ENCODE peak calls at places on chromosomes 13 and 19, in eight cellular contexts. One of them, this sample, is unnamed.

GRCh38 chr13:41019027-41019487 is at the start of gene ELF1:
- DNase-seq in cardiac septum: no peak
- DNase-seq in right atrium auricular region: no peak
- DNase-seq in EL: peak
- DNase-seq in NCI-H69: peak
- DNase-seq in T-helper 2 cell: peak
- DNase-seq in aorta: no peak
- DNase-seq in T-cell: peak
- DNase-seq in this sample: peak

GRCh38 chr19:5491565-5491964 is 36.3 kb downstream of the ZNRF4 start:
- DNase-seq in cardiac septum: no peak
- DNase-seq in right atrium auricular region: no peak
- DNase-seq in EL: no peak
- DNase-seq in NCI-H69: no peak
- DNase-seq in T-helper 2 cell: no peak
- DNase-seq in aorta: no peak
- DNase-seq in T-cell: no peak
- DNase-seq in this sample: no peak

GRCh38 chr19:42442833-42443232 is at the start of gene CXCL17:
- DNase-seq in cardiac septum: no peak
- DNase-seq in right atrium auricular region: no peak
- DNase-seq in EL: no peak
- DNase-seq in NCI-H69: peak
- DNase-seq in T-helper 2 cell: no peak
- DNase-seq in aorta: no peak
- DNase-seq in T-cell: no peak
- DNase-seq in this sample: no peak

GRCh38 chr13:50015263-50015662 is at the start of gene KCNRG:
- DNase-seq in cardiac septum: no peak
- DNase-seq in right atrium auricular region: no peak
- DNase-seq in EL: no peak
- DNase-seq in NCI-H69: no peak
- DNase-seq in T-helper 2 cell: no peak
- DNase-seq in aorta: no peak
- DNase-seq in T-cell: no peak
- DNase-seq in this sample: no peak

GRCh38 chr19:377801-378581 is 31.0 kb downstream of the C2CD4C start:
- DNase-seq in cardiac septum: no peak
- DNase-seq in right atrium auricular region: no peak
- DNase-seq in EL: no peak
- DNase-seq in NCI-H69: no peak
- DNase-seq in T-helper 2 cell: no peak
- DNase-seq in aorta: no peak
- DNase-seq in T-cell: no peak
- DNase-seq in this sample: no peak

GRCh38 chr13:71643466-71643865 is 223.5 kb downstream of the DACH1 start:
- DNase-seq in cardiac septum: no peak
- DNase-seq in right atrium auricular region: no peak
- DNase-seq in EL: no peak
- DNase-seq in NCI-H69: no peak
- DNase-seq in T-helper 2 cell: no peak
- DNase-seq in aorta: no peak
- DNase-seq in T-cell: no peak
- DNase-seq in this sample: no peak

GRCh38 chr19:56321254-56321980 is 6.8 kb upstream of the ZSCAN5A start:
- DNase-seq in cardiac septum: no peak
- DNase-seq in right atrium auricular region: no peak
- DNase-seq in EL: no peak
- DNase-seq in NCI-H69: no peak
- DNase-seq in T-helper 2 cell: no peak
- DNase-seq in aorta: no peak
- DNase-seq in T-cell: no peak
- DNase-seq in this sample: no peak

GRCh38 chr13:114110091-114110829 is 22.2 kb downstream of the RASA3 start:
- DNase-seq in cardiac septum: peak
- DNase-seq in right atrium auricular region: peak
- DNase-seq in EL: peak
- DNase-seq in NCI-H69: peak
- DNase-seq in T-helper 2 cell: peak
- DNase-seq in aorta: peak
- DNase-seq in T-cell: peak
- DNase-seq in this sample: no peak

GRCh38 chr13:20703785-20704458 is 423 bp downstream of the IL17D start:
- DNase-seq in cardiac septum: no peak
- DNase-seq in right atrium auricular region: no peak
- DNase-seq in EL: peak
- DNase-seq in NCI-H69: peak
- DNase-seq in T-helper 2 cell: peak
- DNase-seq in aorta: peak
- DNase-seq in T-cell: peak
- DNase-seq in this sample: peak

GRCh38 chr19:52785506-52785905 is 1.1 kb downstream of the ZNF600 start:
- DNase-seq in cardiac septum: no peak
- DNase-seq in right atrium auricular region: no peak
- DNase-seq in EL: no peak
- DNase-seq in NCI-H69: peak
- DNase-seq in T-helper 2 cell: no peak
- DNase-seq in aorta: no peak
- DNase-seq in T-cell: no peak
- DNase-seq in this sample: no peak

GRCh38 chr19:17479325-17479791 is 9.0 kb downstream of the SLC27A1 start:
- DNase-seq in cardiac septum: no peak
- DNase-seq in right atrium auricular region: no peak
- DNase-seq in EL: peak
- DNase-seq in NCI-H69: no peak
- DNase-seq in T-helper 2 cell: no peak
- DNase-seq in aorta: no peak
- DNase-seq in T-cell: no peak
- DNase-seq in this sample: no peak